ENCODE peak calls at places on chromosome 22, in five cellular contexts. U is lower leg skin, L is tibial nerve, B is right lobe of liver, H is prostate gland. E is an unnamed sample.

GRCh38 chr22:36359172-36359973 is 28.4 kb downstream of the MYH9 start:
- DNase-seq in U (no peak), L (no peak), B (no peak), H (no peak), E (no peak)

GRCh38 chr22:46143491-46144147 is 6.7 kb upstream of the PPARA start:
- DNase-seq in U (no peak), L (no peak), B (no peak), H (peak), E (no peak)

GRCh38 chr22:31394326-31394725 is 5.1 kb upstream of the DRG1 start:
- DNase-seq in U (no peak), L (no peak), B (no peak), H (no peak), E (no peak)

GRCh38 chr22:37235897-37236607 is 8.0 kb downstream of the RAC2 start:
- DNase-seq in U (no peak), L (no peak), B (peak), H (no peak), E (no peak)

GRCh38 chr22:37996079-37996478 is 11.7 kb upstream of the SOX10 start:
- DNase-seq in U (no peak), L (no peak), B (no peak), H (peak), E (no peak)

GRCh38 chr22:32482708-32483107 is 8.1 kb downstream of the FBXO7 start:
- DNase-seq in U (no peak), L (no peak), B (no peak), H (no peak), E (no peak)

GRCh38 chr22:47619631-47620030 is 857.2 kb downstream of the TBC1D22A start:
- DNase-seq in U (no peak), L (no peak), B (no peak), H (no peak), E (no peak)

GRCh38 chr22:18109410-18110193 is 1.0 kb upstream of the TUBA8 start:
- DNase-seq in U (no peak), L (no peak), B (no peak), H (no peak), E (no peak)

GRCh38 chr22:23192133-23192532 is 11.8 kb downstream of the BCR start:
- DNase-seq in U (no peak), L (no peak), B (no peak), H (no peak), E (no peak)

GRCh38 chr22:19961868-19962245 is 20.2 kb upstream of the TXNRD2 start:
- DNase-seq in U (no peak), L (no peak), B (no peak), H (no peak), E (no peak)

GRCh38 chr22:19961201-19961580 is 19.6 kb upstream of the TXNRD2 start:
- DNase-seq in U (no peak), L (no peak), B (peak), H (no peak), E (no peak)

GRCh38 chr22:19962909-19963806 is 21.5 kb upstream of the TXNRD2 start:
- DNase-seq in U (peak), L (no peak), B (peak), H (peak), E (no peak)

GRCh38 chr22:19963863-19964642 is 22.4 kb upstream of the TXNRD2 start:
- DNase-seq in U (no peak), L (no peak), B (no peak), H (no peak), E (no peak)

DNA sequence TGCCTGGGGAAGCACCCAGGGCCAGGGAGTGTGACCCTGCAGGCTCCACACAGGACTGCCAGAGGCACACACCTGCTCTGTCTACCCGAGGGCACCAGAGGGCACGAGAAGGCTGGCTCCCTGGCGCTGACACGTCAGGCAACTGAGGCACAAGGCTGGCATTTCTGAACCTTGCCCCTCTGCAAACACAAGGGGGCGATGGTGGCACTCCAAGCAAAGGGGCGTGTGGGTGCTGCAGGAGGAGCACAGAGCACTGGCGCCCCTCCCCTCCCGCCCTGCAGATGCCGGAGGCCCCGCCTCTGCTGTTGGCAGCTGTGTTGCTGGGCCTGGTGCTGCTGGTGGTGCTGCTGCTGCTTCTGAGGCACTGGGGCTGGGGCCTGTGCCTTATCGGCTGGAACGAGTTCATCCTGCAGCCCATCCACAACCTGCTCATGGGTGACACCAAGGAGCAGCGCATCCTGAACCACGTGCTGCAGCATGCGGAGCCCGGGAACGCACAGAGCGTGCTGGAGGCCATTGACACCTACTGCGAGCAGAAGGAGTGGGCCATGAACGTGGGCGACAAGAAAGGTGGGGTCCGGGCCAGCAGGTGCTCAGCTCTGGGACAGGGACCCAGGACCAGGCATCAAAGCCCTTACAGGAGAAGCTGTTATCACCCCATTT is 20.8 kb upstream of the TXNRD2 start:
- DNase-seq in U (peak), L (no peak), B (peak), H (peak), E (no peak)
- TF ChIP-seq POLR2A in U (no peak), L (no peak), B (no peak), H (peak), E (no peak)

GRCh38 chr22:26499188-26499703 is 13.0 kb downstream of the TFIP11 start:
- DNase-seq in U (no peak), L (no peak), B (no peak), H (no peak), E (no peak)
- TF ChIP-seq POLR2A in U (no peak), L (no peak), B (no peak), H (no peak), E (no peak)

DNA sequence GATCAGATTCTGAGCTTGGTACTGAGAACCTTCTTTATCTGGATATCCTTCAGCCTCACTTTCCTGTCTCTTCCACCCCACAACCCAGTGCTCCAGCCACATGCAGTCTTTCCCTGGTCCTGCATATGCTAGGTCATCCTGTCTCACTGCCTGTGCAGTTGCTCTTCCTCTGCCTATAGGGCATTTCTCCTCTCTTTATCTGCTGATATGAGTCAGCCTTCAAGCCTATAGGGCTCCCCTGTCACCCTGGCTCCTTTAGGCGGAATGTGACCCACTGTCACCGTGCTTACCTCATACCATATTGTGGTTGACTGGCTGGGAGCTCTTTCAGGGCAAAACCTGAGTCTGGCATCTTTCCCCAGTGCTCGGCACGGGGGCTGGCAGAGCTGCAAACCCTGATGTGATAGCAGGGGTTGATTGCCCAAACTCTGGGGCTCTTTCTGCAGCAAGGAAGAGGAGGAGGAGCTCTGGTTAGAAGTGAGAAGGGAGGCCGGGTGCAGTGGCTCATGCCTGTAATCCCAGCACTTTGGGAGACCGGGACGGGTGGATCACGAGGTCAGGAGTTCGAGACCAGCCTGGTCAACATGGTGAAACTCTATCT is 26.3 kb downstream of the MEI1 start:
- DNase-seq in U (no peak), L (no peak), B (no peak), H (no peak), E (no peak)
- TF ChIP-seq POLR2A in U (no peak), L (no peak), B (no peak), H (no peak), E (no peak)

GRCh38 chr22:43110444-43110926 is at the start of gene BIK:
- DNase-seq in U (no peak), L (peak), B (peak), H (peak), E (no peak)
- TF ChIP-seq POLR2A in U (no peak), L (no peak), B (no peak), H (peak), E (no peak)

DNA sequence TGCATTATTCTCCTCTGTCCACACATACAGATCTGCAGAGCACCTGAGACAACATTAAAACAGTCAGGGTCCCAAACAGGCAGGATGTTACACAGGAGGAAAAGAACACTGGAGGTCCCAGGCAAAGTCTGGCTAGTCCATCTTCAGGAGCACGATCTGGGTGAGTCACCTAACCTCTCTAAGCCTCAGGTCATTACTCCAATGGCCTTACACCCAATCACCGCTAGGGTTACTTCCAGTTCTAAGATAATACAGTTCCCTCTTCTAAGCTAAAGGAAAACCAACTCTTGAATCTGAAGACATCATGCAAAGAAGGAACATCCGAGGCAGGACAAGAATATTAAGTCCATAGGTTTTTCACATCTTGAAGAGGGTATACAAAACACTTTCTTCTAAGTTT is 24.5 kb downstream of the ASCC2 start:
- DNase-seq in U (no peak), L (no peak), B (no peak), H (no peak), E (peak)
- TF ChIP-seq POLR2A in U (no peak), L (no peak), B (no peak), H (no peak), E (no peak)

GRCh38 chr22:24455039-24455438 is 27.6 kb downstream of the ADORA2A start:
- DNase-seq in U (no peak), L (no peak), B (no peak), H (no peak), E (no peak)
- TF ChIP-seq POLR2A in U (no peak), L (no peak), B (no peak), H (no peak), E (no peak)

DNA sequence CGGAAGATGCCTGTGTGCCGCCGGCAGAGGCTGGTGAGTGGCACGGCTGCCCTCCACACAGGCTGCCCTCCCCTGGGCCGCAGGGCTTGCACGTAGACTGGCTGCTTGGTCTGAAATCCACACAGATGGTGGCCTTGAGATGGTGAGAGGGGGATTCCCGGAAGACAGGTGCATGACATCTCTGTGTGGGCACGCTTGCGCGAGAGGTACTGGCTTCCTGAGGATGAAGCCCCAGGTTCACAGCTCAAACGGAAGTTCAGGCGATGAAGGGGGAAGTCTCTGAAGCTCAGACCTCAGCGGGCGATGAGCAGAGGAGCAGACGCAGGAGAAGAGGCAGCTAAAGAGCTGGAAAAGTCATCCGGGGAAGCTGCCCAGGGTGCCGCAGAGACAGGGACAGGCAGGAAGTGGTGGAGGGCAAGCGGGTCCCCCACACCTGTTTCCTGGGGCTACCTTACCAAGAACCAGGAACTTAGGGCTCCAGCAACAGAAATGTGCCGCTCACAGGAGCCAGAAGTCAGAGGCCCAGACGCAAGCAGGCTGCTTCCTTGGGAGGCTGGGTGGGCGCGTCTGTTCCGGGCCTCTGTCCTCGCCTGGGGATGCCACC is 7.2 kb downstream of the CRELD2 start:
- DNase-seq in U (no peak), L (no peak), B (peak), H (no peak), E (no peak)
- TF ChIP-seq POLR2A in U (no peak), L (no peak), B (no peak), H (no peak), E (no peak)

E was measured in H54.